ENCODE peak calls at places on chromosomes 7 and 10, in seven cellular contexts. G is GM12892, I is thyroid gland, A is adrenal gland, B is transverse colon, M is right lobe of liver, Y is body of pancreas. O is an unnamed sample.

GRCh38 chr7:86904949-86905834 is 154.3 kb downstream of the ELAPOR2 start:
- DNase-seq in G (no peak), I (peak), A (peak), B (no peak), M (no peak), Y (peak), O (no peak)

GRCh38 chr10:29535778-29536459 is 98.9 kb downstream of the SVIL start:
- DNase-seq in G (no peak), I (peak), A (no peak), B (no peak), M (no peak), Y (no peak), O (no peak)

GRCh38 chr7:78765985-78766729 is 687.3 kb downstream of the MAGI2 start:
- DNase-seq in G (no peak), I (no peak), A (no peak), B (no peak), M (no peak), Y (no peak), O (no peak)

GRCh38 chr7:135716677-135717238 is 11.2 kb downstream of the SLC13A4 start:
- DNase-seq in G (no peak), I (no peak), A (no peak), B (no peak), M (no peak), Y (no peak), O (no peak)

GRCh38 chr7:17304926-17305325 is 6.5 kb downstream of the AHR start:
- DNase-seq in G (no peak), I (no peak), A (peak), B (no peak), M (no peak), Y (peak), O (peak)

GRCh38 chr10:75959912-75960311 is 528.5 kb downstream of the LRMDA start:
- DNase-seq in G (no peak), I (no peak), A (no peak), B (no peak), M (no peak), Y (no peak), O (no peak)

GRCh38 chr10:64096941-64097340 is 575.7 kb downstream of the REEP3 start:
- DNase-seq in G (no peak), I (no peak), A (no peak), B (no peak), M (no peak), Y (no peak), O (no peak)

GRCh38 chr10:70479161-70479531 is 579 bp downstream of the PALD1 start:
- DNase-seq in G (no peak), I (no peak), A (no peak), B (no peak), M (no peak), Y (no peak), O (no peak)

GRCh38 chr7:50957427-50957826 is 174.7 kb upstream of the GRB10 start:
- DNase-seq in G (no peak), I (no peak), A (no peak), B (no peak), M (no peak), Y (no peak), O (no peak)

GRCh38 chr10:112446055-112446854 is 459 bp downstream of the ZDHHC6 start:
- DNase-seq in G (no peak), I (no peak), A (no peak), B (peak), M (no peak), Y (no peak), O (no peak)

GRCh38 chr10:118698421-118698820 is 56.3 kb downstream of the CACUL1 start:
- DNase-seq in G (no peak), I (no peak), A (no peak), B (peak), M (no peak), Y (peak), O (peak)

GRCh38 chr7:81029523-81029922 is 110.7 kb upstream of the SEMA3C start:
- DNase-seq in G (no peak), I (no peak), A (no peak), B (no peak), M (no peak), Y (no peak), O (no peak)

GRCh38 chr10:52879181-52879607 is 106.6 kb upstream of the MBL2 start:
- DNase-seq in G (no peak), I (no peak), A (no peak), B (no peak), M (no peak), Y (no peak), O (no peak)

GRCh38 chr10:44724415-44725174 is 186.5 kb upstream of the TMEM72 start:
- DNase-seq in G (no peak), I (no peak), A (no peak), B (no peak), M (no peak), Y (no peak), O (no peak)

GRCh38 chr7:26549281-26549943 is 257.8 kb downstream of the SNX10 start:
- DNase-seq in G (no peak), I (no peak), A (no peak), B (no peak), M (no peak), Y (peak), O (no peak)

GRCh38 chr10:86057708-86058107 is 308.9 kb downstream of the GRID1 start:
- DNase-seq in G (no peak), I (no peak), A (no peak), B (no peak), M (no peak), Y (no peak), O (no peak)

GRCh38 chr10:69883256-69883655 is 81.5 kb downstream of the COL13A1 start:
- DNase-seq in G (no peak), I (peak), A (no peak), B (peak), M (peak), Y (no peak), O (no peak)

GRCh38 chr7:123748171-123748733 is 551 bp downstream of the WASL start:
- DNase-seq in G (no peak), I (peak), A (no peak), B (peak), M (peak), Y (peak), O (peak)

GRCh38 chr10:87861566-87861952 is 1.8 kb downstream of the KLLN start:
- DNase-seq in G (peak), I (peak), A (peak), B (peak), M (peak), Y (peak), O (no peak)

GRCh38 chr7:103637726-103638125 is 191.7 kb upstream of the SLC26A5 start:
- DNase-seq in G (no peak), I (no peak), A (no peak), B (no peak), M (no peak), Y (no peak), O (no peak)

GRCh38 chr10:46228076-46229071 is 58.4 kb upstream of the ANTXRL start:
- DNase-seq in G (peak), I (peak), A (peak), B (peak), M (peak), Y (peak), O (peak)

GRCh38 chr7:149883452-149883861 is 9.7 kb downstream of the ATP6V0E2 start:
- DNase-seq in G (peak), I (peak), A (peak), B (peak), M (peak), Y (peak), O (peak)

GRCh38 chr10:28627102-28627501 is 50.2 kb upstream of the BAMBI start:
- DNase-seq in G (no peak), I (no peak), A (no peak), B (no peak), M (no peak), Y (no peak), O (no peak)

GRCh38 chr10:59757966-59758365 is 4.7 kb upstream of the MRLN start:
- DNase-seq in G (no peak), I (no peak), A (no peak), B (no peak), M (no peak), Y (no peak), O (no peak)

GRCh38 chr7:48741545-48741944 is 182.8 kb upstream of the CDC14C start:
- DNase-seq in G (no peak), I (no peak), A (no peak), B (no peak), M (no peak), Y (no peak), O (no peak)

GRCh38 chr10:91090761-91091529 is 129.5 kb upstream of the PCGF5 start:
- DNase-seq in G (no peak), I (no peak), A (no peak), B (no peak), M (no peak), Y (no peak), O (no peak)

GRCh38 chr10:35667270-35667889 is 25.3 kb upstream of the FZD8 start:
- DNase-seq in G (no peak), I (no peak), A (no peak), B (no peak), M (no peak), Y (no peak), O (no peak)

GRCh38 chr10:132945894-132946255 is 3.5 kb upstream of the CFAP46 start:
- DNase-seq in G (no peak), I (no peak), A (no peak), B (no peak), M (no peak), Y (no peak), O (no peak)

GRCh38 chr10:124744047-124744687 is at the start of gene FAM53B:
- DNase-seq in G (peak), I (peak), A (peak), B (peak), M (peak), Y (peak), O (peak)

DNA sequence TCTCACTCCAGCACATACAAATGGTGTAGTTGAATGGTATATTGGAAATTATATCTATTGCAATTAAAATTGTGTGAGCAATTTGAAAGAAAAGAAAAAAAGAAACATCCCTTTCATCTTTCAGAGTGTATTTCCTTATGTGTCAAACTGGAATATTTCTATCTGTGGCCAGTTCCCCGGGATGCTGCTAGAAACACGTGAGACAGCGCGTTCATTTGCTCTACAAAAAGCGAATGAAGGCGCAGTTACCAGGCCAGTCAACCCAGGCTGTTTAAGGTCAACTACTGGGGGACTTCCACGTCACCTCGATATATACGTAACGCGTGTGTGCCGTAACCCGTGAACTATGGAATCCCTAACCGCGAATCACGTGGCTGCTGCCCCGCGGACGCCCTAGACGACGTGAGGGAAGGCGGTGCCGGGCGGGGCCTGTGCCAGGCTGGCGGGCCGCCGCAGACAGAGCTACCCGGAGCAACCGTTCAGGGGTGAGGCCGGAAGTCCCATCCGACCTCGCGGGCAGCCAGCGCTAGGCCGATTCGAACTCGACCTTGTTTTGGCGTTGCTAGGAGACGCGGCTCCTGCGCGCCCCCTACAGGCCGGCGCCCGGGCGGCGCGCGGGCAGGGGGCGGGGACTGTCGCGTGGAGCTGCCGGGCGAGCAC is 1.1 kb upstream of the ARL4A start:
- DNase-seq in G (peak), I (peak), A (peak), B (peak), M (peak), Y (peak), O (peak)
- TF ChIP-seq POLR2A in G (no peak), I (no peak), A (peak), B (no peak), M (no peak), Y (peak), O (no peak)

DNA sequence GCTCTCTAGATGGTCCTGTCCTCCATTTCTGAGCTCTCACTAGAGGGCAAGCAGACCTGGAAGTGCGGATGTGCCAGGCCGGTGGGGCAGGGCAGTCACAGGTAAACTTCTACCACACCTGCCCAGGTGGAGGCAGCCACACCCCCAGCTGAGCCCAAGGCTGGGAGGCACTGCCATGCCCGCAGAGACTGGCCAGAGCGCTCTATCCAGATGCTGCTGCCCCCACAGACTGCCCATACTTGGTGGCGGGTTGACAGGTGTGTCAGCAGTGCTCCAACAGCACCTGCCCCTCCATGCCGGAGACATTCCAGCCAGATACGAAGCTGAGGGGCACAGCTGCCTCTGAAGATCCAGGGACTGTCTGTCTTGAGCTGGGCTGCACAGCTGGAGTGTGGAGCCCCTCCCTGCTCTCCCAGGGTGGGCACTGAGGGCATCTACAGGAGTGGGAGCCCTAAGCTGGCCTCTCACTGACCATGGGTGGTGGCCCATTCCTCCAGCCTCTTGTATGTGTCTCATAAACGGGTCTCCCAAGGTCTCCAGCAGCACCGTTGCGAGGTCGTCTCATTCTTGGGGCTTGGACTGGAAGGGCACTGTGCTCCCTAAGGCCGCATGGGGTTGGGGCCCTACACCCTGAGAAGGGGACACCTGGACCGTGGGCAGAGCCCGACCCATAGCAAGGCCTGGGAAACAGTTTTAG is 38.2 kb upstream of the PPIF start:
- DNase-seq in G (no peak), I (no peak), A (no peak), B (no peak), M (peak), Y (no peak), O (no peak)
- TF ChIP-seq POLR2A in G (no peak), I (no peak), A (no peak), B (no peak), M (no peak), Y (no peak), O (no peak)

GRCh38 chr7:98282727-98283126 is 1.2 kb downstream of the BRI3 start:
- DNase-seq in G (no peak), I (no peak), A (no peak), B (no peak), M (no peak), Y (no peak), O (no peak)

GRCh38 chr7:98283127-98283886 is 1.8 kb downstream of the BRI3 start:
- DNase-seq in G (no peak), I (peak), A (peak), B (peak), M (peak), Y (peak), O (no peak)

GRCh38 chr7:98280791-98281756 is at the start of gene BRI3:
- DNase-seq in G (peak), I (peak), A (peak), B (peak), M (peak), Y (peak), O (peak)

GRCh38 chr7:98280296-98280695 is 1.2 kb upstream of the BRI3 start:
- DNase-seq in G (no peak), I (no peak), A (no peak), B (no peak), M (no peak), Y (no peak), O (no peak)

DNA sequence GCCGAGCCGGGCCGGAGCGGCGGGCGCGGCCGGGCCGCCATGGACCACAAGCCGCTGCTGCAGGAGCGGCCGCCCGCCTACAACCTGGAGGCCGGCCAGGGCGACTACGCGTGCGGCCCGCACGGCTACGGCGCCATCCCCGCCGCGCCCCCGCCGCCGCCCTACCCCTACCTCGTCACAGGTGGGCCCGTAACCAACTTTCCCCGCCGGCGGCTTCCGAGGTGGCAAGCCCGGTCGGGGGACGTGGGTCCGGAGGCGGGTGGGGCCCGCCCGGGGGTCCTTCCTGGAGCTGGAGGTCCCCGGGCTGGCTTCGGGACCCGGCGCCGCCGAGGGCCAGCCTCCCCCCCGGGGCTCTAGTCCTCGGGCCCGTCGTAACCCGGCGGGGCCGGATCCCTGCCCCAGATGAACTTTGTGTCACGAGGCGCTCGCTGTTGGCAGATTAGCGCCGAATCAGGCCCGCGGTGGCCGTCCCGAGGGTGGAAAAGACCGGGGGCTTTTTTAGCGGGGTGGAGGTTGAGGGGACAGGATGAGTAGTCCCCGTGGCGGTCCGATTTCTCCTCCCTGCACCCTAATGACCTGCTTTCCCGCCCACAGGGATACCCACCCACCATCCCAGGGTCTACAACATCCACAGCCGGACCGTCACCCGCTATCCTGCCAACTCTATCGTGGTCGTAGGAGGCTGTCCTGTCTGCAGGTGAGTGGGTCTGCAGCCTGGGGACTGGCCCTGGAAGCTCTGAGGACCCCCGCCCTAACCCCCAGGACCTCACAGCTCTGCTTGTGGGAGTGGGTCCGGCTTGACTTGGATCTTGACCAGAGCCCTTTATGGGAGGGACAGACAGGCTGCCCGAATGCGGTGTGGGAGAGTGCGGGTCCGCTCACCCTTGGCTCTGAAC is 519 bp downstream of the BRI3 start:
- DNase-seq in G (no peak), I (peak), A (peak), B (peak), M (peak), Y (peak), O (no peak)
- TF ChIP-seq POLR2A in G (no peak), I (no peak), A (no peak), B (no peak), M (peak), Y (peak), O (peak)

DNA sequence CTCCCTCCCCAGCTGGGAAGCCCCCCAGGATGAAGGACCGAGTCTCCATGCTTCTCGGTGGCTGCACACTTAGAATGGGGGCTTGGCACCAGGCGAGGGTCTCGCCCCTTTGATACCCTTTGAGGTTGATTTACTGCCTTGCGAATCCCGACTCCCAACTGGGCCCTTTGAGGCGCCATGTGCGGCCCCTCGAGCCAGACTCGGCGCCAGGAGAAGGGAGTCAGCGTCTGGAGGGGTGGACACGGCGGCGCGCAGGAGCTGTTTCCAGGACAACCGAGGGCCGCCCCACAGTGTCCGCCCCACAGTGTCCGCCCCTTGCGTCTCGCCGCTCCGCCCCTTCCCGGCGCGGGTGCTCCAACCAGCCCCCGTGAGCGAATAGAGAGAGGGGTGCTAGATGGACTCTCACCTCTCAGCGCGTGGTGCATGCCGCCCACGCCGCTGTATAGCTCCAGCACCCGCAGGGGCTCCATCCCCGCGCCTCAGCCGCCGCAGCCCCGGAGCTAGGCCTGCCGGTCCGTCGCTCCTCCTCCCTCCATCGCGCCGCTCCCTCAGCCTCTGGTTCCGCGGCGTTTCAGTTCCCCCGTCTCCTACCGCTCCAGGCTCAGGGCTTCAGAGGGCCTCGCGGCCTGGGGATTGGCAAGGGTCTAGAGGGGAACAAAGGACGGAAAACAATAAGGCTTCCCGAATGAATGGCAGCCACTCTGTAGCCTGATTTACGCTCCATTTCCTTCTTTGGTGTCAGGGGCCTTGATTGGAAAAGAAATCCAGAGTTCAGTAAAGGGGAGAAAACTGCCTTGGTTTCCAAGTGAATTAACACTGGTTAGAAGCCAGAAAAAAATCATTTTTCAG is at the start of gene TRDMT1:
- DNase-seq in G (peak), I (peak), A (peak), B (peak), M (peak), Y (peak), O (peak)
- TF ChIP-seq POLR2A in G (peak), I (no peak), A (peak), B (peak), M (peak), Y (peak), O (peak)

GRCh38 chr7:99397632-99397983 is 10.8 kb downstream of the PDAP1 start:
- DNase-seq in G (no peak), I (no peak), A (no peak), B (no peak), M (no peak), Y (no peak), O (no peak)
- TF ChIP-seq POLR2A in G (no peak), I (no peak), A (no peak), B (no peak), M (no peak), Y (no peak), O (no peak)

O was measured in H54.